ENCODE peak calls at places on chromosomes 4 and X, in nine cellular contexts. B is Jurkat, Clone E6-1; U is non-pigmented ciliary epithelial cell; X is islet precursor cell; L is adrenal gland; W is psoas muscle; O is MCF 10A; D is uterus; H is activated B cell treated with CpG ODN at 0.5 μM for 24 hours. T is an unnamed sample.

GRCh38 chr4:165355900-165356300 is 22.9 kb upstream of the CPE start:
- DNase-seq in B (no peak), U (no peak), X (peak), L (peak), W (no peak), O (peak), D (peak), H (no peak), T (no peak)

GRCh38 chr4:168630445-168631187 is 133.8 kb downstream of the PALLD start:
- DNase-seq in B (no peak), U (peak), X (peak), L (no peak), W (no peak), O (peak), D (no peak), H (no peak), T (no peak)

GRCh38 chr4:123419885-123420743 is 23.5 kb downstream of the SPRY1 start:
- DNase-seq in B (no peak), U (no peak), X (no peak), L (no peak), W (no peak), O (no peak), D (no peak), H (no peak), T (no peak)

GRCh38 chr4:128635141-128635911 is 174.2 kb upstream of the JADE1 start:
- DNase-seq in B (no peak), U (no peak), X (no peak), L (no peak), W (peak), O (no peak), D (no peak), H (no peak), T (no peak)

GRCh38 chr4:162675661-162676060 is 491.0 kb downstream of the NAF1 start:
- DNase-seq in B (no peak), U (no peak), X (no peak), L (no peak), W (no peak), O (no peak), D (no peak), H (no peak), T (no peak)

GRCh38 chr4:145473203-145473602 is 8.4 kb upstream of the SMAD1 start:
- DNase-seq in B (no peak), U (no peak), X (no peak), L (no peak), W (no peak), O (no peak), D (no peak), H (no peak), T (no peak)

GRCh38 chr4:175906397-175906796 is 94.3 kb upstream of the GPM6A start:
- DNase-seq in B (no peak), U (no peak), X (no peak), L (no peak), W (no peak), O (no peak), D (no peak), H (no peak), T (no peak)

GRCh38 chr4:2936773-2937145 is 26.4 kb downstream of the NOP14 start:
- DNase-seq in B (no peak), U (no peak), X (no peak), L (peak), W (peak), O (peak), D (no peak), H (peak), T (peak)

GRCh38 chr4:106325800-106326199 is 9.4 kb downstream of the AIMP1 start:
- DNase-seq in B (no peak), U (no peak), X (no peak), L (no peak), W (no peak), O (peak), D (no peak), H (no peak), T (no peak)

GRCh38 chr4:103423261-103423660 is 225.1 kb upstream of the CENPE start:
- DNase-seq in B (no peak), U (no peak), X (no peak), L (no peak), W (no peak), O (no peak), D (no peak), H (no peak), T (no peak)

GRCh38 chrX:55522577-55523254 is 33.1 kb upstream of the USP51 start:
- DNase-seq in B (no peak), U (no peak), X (no peak), L (no peak), W (peak), O (no peak), D (no peak), H (no peak), T (no peak)

T was measured in ureter.